ENCODE peak calls at places on chromosome 11, in eight cellular contexts. One of them, this sample, is unnamed.
A peak's percentile ranks its signal among the peaks of the same experiment; 100 is the strongest.

GRCh38 chr11:80103149-80103859 is 662.5 kb upstream of the TENM4 start:
- DNase-seq in omental fat pad: no peak
- DNase-seq in left ventricle myocardium inferior: no peak
- DNase-seq in Caco-2: no peak
- DNase-seq in A549: peak; percentile 30
- DNase-seq in heart right ventricle: no peak
- DNase-seq in fibroblast of lung: peak; percentile 90
- DNase-seq in epithelial cell of esophagus: peak; percentile 84
- DNase-seq in this sample: no peak

GRCh38 chr11:105838668-105839403 is 183.2 kb downstream of the MSANTD4 start:
- DNase-seq in fibroblast of lung: peak; percentile 42
- DNase-seq in omental fat pad: no peak
- DNase-seq in A549: no peak
- DNase-seq in left ventricle myocardium inferior: no peak
- DNase-seq in epithelial cell of esophagus: peak; percentile 88
- DNase-seq in Caco-2: no peak
- DNase-seq in heart right ventricle: no peak
- DNase-seq in this sample: no peak

GRCh38 chr11:1202154-1202775 is 20.6 kb upstream of the MUC5B start:
- DNase-seq in epithelial cell of esophagus: no peak
- DNase-seq in left ventricle myocardium inferior: peak; percentile 8
- DNase-seq in heart right ventricle: no peak
- DNase-seq in A549: peak; percentile 69
- DNase-seq in fibroblast of lung: no peak
- DNase-seq in Caco-2: no peak
- DNase-seq in omental fat pad: no peak
- DNase-seq in this sample: no peak

GRCh38 chr11:76598426-76598839 is 72.1 kb downstream of the LRRC32 start:
- DNase-seq in Caco-2: peak; percentile 64
- DNase-seq in left ventricle myocardium inferior: no peak
- DNase-seq in omental fat pad: no peak
- DNase-seq in heart right ventricle: peak; percentile 33
- DNase-seq in fibroblast of lung: peak; percentile 71
- DNase-seq in A549: peak; percentile 64
- DNase-seq in epithelial cell of esophagus: peak; percentile 26
- DNase-seq in this sample: peak; percentile 77

GRCh38 chr11:74677131-74677530 is 54.1 kb downstream of the CHRDL2 start:
- DNase-seq in epithelial cell of esophagus: no peak
- DNase-seq in omental fat pad: no peak
- DNase-seq in A549: no peak
- DNase-seq in left ventricle myocardium inferior: no peak
- DNase-seq in fibroblast of lung: no peak
- DNase-seq in Caco-2: no peak
- DNase-seq in heart right ventricle: no peak
- DNase-seq in this sample: no peak

GRCh38 chr11:76672431-76673163 is 2.0 kb upstream of the LRRC32 start:
- DNase-seq in omental fat pad: no peak
- DNase-seq in epithelial cell of esophagus: no peak
- DNase-seq in fibroblast of lung: no peak
- DNase-seq in left ventricle myocardium inferior: no peak
- DNase-seq in heart right ventricle: no peak
- DNase-seq in Caco-2: no peak
- DNase-seq in A549: no peak
- DNase-seq in this sample: peak; percentile 75

GRCh38 chr11:111419641-111420327 is 40.7 kb upstream of the POU2AF1 start:
- DNase-seq in omental fat pad: no peak
- DNase-seq in Caco-2: no peak
- DNase-seq in epithelial cell of esophagus: no peak
- DNase-seq in left ventricle myocardium inferior: no peak
- DNase-seq in A549: no peak
- DNase-seq in heart right ventricle: no peak
- DNase-seq in fibroblast of lung: no peak
- DNase-seq in this sample: no peak

GRCh38 chr11:102452461-102453285 is at the start of gene TMEM123:
- DNase-seq in epithelial cell of esophagus: peak; percentile 56
- DNase-seq in Caco-2: peak; percentile 92
- DNase-seq in A549: peak; percentile 56
- DNase-seq in left ventricle myocardium inferior: peak; percentile 86
- DNase-seq in omental fat pad: peak; percentile 42
- DNase-seq in heart right ventricle: peak; percentile 80
- DNase-seq in fibroblast of lung: peak; percentile 62
- DNase-seq in this sample: peak; percentile 86

GRCh38 chr11:38791346-38791961 is 2193.4 kb upstream of the RAG2 start:
- DNase-seq in omental fat pad: no peak
- DNase-seq in heart right ventricle: peak; percentile 40
- DNase-seq in fibroblast of lung: peak; percentile 80
- DNase-seq in A549: peak; percentile 62
- DNase-seq in left ventricle myocardium inferior: no peak
- DNase-seq in Caco-2: peak; percentile 76
- DNase-seq in epithelial cell of esophagus: peak; percentile 78
- DNase-seq in this sample: peak; percentile 25

GRCh38 chr11:1574256-1575242 is 2.5 kb upstream of the DUSP8 start:
- DNase-seq in heart right ventricle: no peak
- DNase-seq in omental fat pad: no peak
- DNase-seq in fibroblast of lung: peak; percentile 49
- DNase-seq in left ventricle myocardium inferior: peak; percentile 58
- DNase-seq in A549: peak; percentile 73
- DNase-seq in Caco-2: peak; percentile 82
- DNase-seq in epithelial cell of esophagus: peak; percentile 44
- DNase-seq in this sample: peak; percentile 79

GRCh38 chr11:130513132-130513531 is 64.7 kb downstream of the ADAMTS15 start:
- DNase-seq in epithelial cell of esophagus: no peak
- DNase-seq in left ventricle myocardium inferior: peak; percentile 75
- DNase-seq in fibroblast of lung: peak; percentile 67
- DNase-seq in Caco-2: no peak
- DNase-seq in A549: no peak
- DNase-seq in omental fat pad: no peak
- DNase-seq in heart right ventricle: peak; percentile 67
- DNase-seq in this sample: no peak

GRCh38 chr11:128069665-128070064 is 517.7 kb downstream of the ETS1 start:
- DNase-seq in A549: no peak
- DNase-seq in epithelial cell of esophagus: no peak
- DNase-seq in omental fat pad: no peak
- DNase-seq in heart right ventricle: no peak
- DNase-seq in Caco-2: no peak
- DNase-seq in left ventricle myocardium inferior: no peak
- DNase-seq in fibroblast of lung: no peak
- DNase-seq in this sample: no peak

GRCh38 chr11:85751738-85752137 is 59.2 kb downstream of the SYTL2 start:
- DNase-seq in fibroblast of lung: no peak
- DNase-seq in heart right ventricle: no peak
- DNase-seq in omental fat pad: no peak
- DNase-seq in Caco-2: no peak
- DNase-seq in epithelial cell of esophagus: no peak
- DNase-seq in left ventricle myocardium inferior: no peak
- DNase-seq in A549: no peak
- DNase-seq in this sample: no peak

GRCh38 chr11:85170184-85170583 is 457.0 kb downstream of the DLG2 start:
- DNase-seq in Caco-2: peak; percentile 45
- DNase-seq in omental fat pad: no peak
- DNase-seq in heart right ventricle: no peak
- DNase-seq in fibroblast of lung: peak; percentile 22
- DNase-seq in left ventricle myocardium inferior: no peak
- DNase-seq in A549: peak; percentile 67
- DNase-seq in epithelial cell of esophagus: peak; percentile 81
- DNase-seq in this sample: no peak

GRCh38 chr11:120125005-120125404 is 12.9 kb downstream of the TRIM29 start:
- DNase-seq in Caco-2: no peak
- DNase-seq in epithelial cell of esophagus: peak; percentile 78
- DNase-seq in heart right ventricle: no peak
- DNase-seq in fibroblast of lung: peak; percentile 9
- DNase-seq in omental fat pad: no peak
- DNase-seq in left ventricle myocardium inferior: no peak
- DNase-seq in A549: peak; percentile 54
- DNase-seq in this sample: no peak

GRCh38 chr11:65290448-65291165 is 24.1 kb upstream of the CDC42EP2 start:
- DNase-seq in Caco-2: no peak
- DNase-seq in omental fat pad: peak; percentile 85
- DNase-seq in fibroblast of lung: peak; percentile 100
- DNase-seq in A549: peak; percentile 49
- DNase-seq in epithelial cell of esophagus: peak; percentile 75
- DNase-seq in left ventricle myocardium inferior: peak; percentile 93
- DNase-seq in heart right ventricle: peak; percentile 95
- DNase-seq in this sample: no peak

DNA sequence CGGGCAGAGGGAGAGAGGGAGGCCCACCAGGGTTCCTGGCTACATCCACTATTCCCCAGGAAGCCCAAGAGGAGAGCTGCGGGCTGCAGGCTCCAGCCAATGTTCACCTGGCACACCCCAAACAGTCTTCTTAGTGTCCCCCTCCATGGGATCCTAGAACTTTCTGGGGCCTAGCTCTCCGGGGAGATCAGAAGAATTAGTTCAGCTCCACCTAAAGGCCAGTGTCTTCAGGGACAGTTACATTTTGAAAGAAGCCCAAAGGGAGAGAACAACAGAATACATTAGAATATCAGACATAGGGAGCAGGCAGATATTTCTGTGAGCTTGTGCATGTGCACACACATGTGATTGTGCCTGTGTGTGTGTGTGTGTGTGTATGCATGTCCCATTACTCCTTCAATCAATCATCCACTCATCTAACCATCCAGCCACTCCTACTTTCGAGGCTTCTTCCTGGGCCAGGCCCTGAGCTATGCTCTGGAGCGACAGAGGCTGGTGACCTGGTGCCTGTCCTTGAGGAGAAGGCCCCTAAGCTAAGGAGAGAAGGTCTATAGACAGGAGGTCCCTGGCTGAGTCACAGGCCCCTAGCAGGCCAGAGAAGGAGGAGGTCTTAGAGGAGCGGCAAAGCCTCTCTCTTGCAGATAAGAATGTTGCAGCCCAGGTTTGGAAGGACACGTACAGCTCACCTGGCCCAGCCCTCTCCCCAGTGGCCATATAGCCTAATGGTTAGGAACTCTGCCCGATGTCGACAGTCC is 165.5 kb downstream of the DSCAML1 start:
- DNase-seq in omental fat pad: no peak
- DNase-seq in left ventricle myocardium inferior: no peak
- DNase-seq in epithelial cell of esophagus: no peak
- DNase-seq in heart right ventricle: no peak
- DNase-seq in fibroblast of lung: no peak
- DNase-seq in A549: no peak
- DNase-seq in Caco-2: no peak
- DNase-seq in this sample: no peak
- TF ChIP-seq CTCF in omental fat pad: no peak
- TF ChIP-seq CTCF in left ventricle myocardium inferior: no peak
- TF ChIP-seq CTCF in epithelial cell of esophagus: no peak
- TF ChIP-seq CTCF in heart right ventricle: no peak
- TF ChIP-seq CTCF in fibroblast of lung: no peak
- TF ChIP-seq CTCF in A549: no peak
- TF ChIP-seq CTCF in Caco-2: no peak
- TF ChIP-seq CTCF in this sample: no peak

DNA sequence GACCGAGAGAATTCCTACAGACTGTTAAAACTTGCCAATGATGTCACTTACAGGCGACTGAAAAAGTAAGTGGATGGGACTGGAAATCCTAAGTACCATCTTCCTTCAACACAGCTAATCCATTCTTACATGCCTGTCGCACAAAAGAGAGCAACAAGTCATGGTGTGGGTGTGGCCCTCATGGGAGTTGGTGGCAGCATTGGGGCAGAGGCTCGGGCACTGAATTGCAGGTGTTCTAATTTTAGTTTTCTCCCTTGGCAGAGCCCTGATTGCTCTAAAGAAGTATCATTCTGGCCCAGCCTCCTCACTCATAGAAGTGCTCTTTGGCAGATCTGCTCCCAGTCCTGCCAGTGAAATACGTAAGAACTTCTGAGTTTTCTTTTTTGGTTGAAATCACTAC is 4.6 kb downstream of the IGHMBP2 start:
- DNase-seq in epithelial cell of esophagus: no peak
- DNase-seq in Caco-2: no peak
- DNase-seq in omental fat pad: no peak
- DNase-seq in A549: no peak
- DNase-seq in heart right ventricle: no peak
- DNase-seq in fibroblast of lung: no peak
- DNase-seq in left ventricle myocardium inferior: no peak
- DNase-seq in this sample: no peak
- TF ChIP-seq CTCF in epithelial cell of esophagus: no peak
- TF ChIP-seq CTCF in Caco-2: no peak
- TF ChIP-seq CTCF in omental fat pad: no peak
- TF ChIP-seq CTCF in A549: no peak
- TF ChIP-seq CTCF in heart right ventricle: no peak
- TF ChIP-seq CTCF in fibroblast of lung: no peak
- TF ChIP-seq CTCF in left ventricle myocardium inferior: no peak
- TF ChIP-seq CTCF in this sample: no peak

DNA sequence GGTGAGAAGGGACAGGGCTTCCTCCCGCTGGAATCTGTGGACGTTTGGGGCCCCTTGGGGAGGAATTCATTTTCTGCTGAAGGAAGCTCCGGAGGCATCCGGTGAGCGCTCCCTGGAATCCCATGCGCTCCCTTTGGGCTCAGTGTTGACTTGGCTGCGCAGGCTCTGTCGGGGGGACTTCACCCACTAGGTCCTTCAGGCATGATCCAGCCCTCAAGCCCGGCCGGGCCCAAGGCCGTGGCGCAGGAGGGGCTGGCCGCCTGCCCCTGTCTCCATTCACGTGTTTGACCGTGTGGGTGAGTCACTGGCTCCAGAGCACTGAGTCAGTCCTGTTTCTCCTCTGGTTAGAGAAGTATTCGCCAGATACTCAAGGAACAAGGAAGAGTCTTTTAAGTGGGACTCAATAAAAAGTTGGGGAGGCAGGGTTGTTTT is 1.4 kb downstream of the CTTN start:
- DNase-seq in Caco-2: peak; percentile 79
- DNase-seq in fibroblast of lung: peak; percentile 94
- DNase-seq in left ventricle myocardium inferior: peak; percentile 77
- DNase-seq in A549: peak; percentile 90
- DNase-seq in omental fat pad: peak; percentile 81
- DNase-seq in epithelial cell of esophagus: peak; percentile 92
- DNase-seq in heart right ventricle: peak; percentile 74
- DNase-seq in this sample: no peak
- TF ChIP-seq CTCF in Caco-2: no peak
- TF ChIP-seq CTCF in fibroblast of lung: no peak
- TF ChIP-seq CTCF in left ventricle myocardium inferior: no peak
- TF ChIP-seq CTCF in A549: no peak
- TF ChIP-seq CTCF in omental fat pad: no peak
- TF ChIP-seq CTCF in epithelial cell of esophagus: no peak
- TF ChIP-seq CTCF in heart right ventricle: no peak
- TF ChIP-seq CTCF in this sample: no peak

GRCh38 chr11:58067685-58068084 is 36.9 kb downstream of the OR6Q1 start:
- DNase-seq in epithelial cell of esophagus: peak; percentile 31
- DNase-seq in heart right ventricle: no peak
- DNase-seq in omental fat pad: no peak
- DNase-seq in left ventricle myocardium inferior: no peak
- DNase-seq in Caco-2: no peak
- DNase-seq in A549: no peak
- DNase-seq in fibroblast of lung: no peak
- DNase-seq in this sample: no peak

GRCh38 chr11:58070585-58070984 is 39.8 kb downstream of the OR6Q1 start:
- DNase-seq in fibroblast of lung: no peak
- DNase-seq in epithelial cell of esophagus: no peak
- DNase-seq in A549: no peak
- DNase-seq in left ventricle myocardium inferior: no peak
- DNase-seq in omental fat pad: no peak
- DNase-seq in Caco-2: no peak
- DNase-seq in heart right ventricle: no peak
- DNase-seq in this sample: no peak

DNA sequence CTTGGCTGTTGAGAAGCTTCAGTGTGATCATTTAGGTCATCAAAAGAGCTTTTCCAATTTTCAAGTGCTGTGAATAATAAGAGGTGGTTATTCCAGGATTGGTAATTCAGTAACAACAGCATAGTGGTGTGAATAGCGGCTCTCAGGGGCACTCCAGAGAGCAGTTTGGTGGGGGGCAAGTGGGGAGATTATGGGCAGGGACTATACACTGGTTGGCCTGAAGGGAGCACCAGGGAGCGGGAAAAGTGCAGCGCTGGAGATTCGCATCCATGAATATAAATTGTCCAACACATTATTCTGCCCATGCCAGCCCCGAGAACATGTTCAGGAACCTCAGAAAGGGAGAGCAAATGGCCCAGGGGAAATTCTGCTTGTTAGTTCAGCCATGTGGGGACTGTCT is 37.9 kb downstream of the OR6Q1 start:
- DNase-seq in A549: no peak
- DNase-seq in fibroblast of lung: no peak
- DNase-seq in heart right ventricle: no peak
- DNase-seq in left ventricle myocardium inferior: no peak
- DNase-seq in epithelial cell of esophagus: no peak
- DNase-seq in omental fat pad: no peak
- DNase-seq in Caco-2: no peak
- DNase-seq in this sample: no peak
- TF ChIP-seq CTCF in A549: no peak
- TF ChIP-seq CTCF in fibroblast of lung: no peak
- TF ChIP-seq CTCF in heart right ventricle: no peak
- TF ChIP-seq CTCF in left ventricle myocardium inferior: no peak
- TF ChIP-seq CTCF in epithelial cell of esophagus: no peak
- TF ChIP-seq CTCF in omental fat pad: no peak
- TF ChIP-seq CTCF in Caco-2: no peak
- TF ChIP-seq CTCF in this sample: peak; percentile 2

This sample was measured in GM10248.